ENCODE peak calls at places on chromosomes 11 and 22, in nine cellular contexts. A is spleen, M is breast epithelium, W is GM23338, B is HCT116, H is Panc1, C is GM12878, Z is suprapubic skin, P is GM12891. N is an unnamed sample.
A peak's percentile ranks its signal among the peaks of the same experiment; 100 is the strongest.

GRCh38 chr11:44870142-44870541 is 80.5 kb downstream of the TP53I11 start:
- DNase-seq in A (no peak), H (no peak), M (no peak), C (no peak), B (no peak), P (no peak), W (no peak), Z (no peak), N (no peak)

GRCh38 chr22:24760708-24761306 is 13.7 kb downstream of the PIWIL3 start:
- DNase-seq in W (no peak), C (no peak), Z (no peak), A (no peak), M (no peak), P (no peak), B (no peak), H (no peak), N (no peak)

GRCh38 chr11:25734592-25735211 is 597.2 kb upstream of the ANO3 start:
- DNase-seq in W (peak; percentile 88), C (no peak), H (no peak), A (no peak), P (no peak), Z (no peak), B (no peak), M (no peak), N (no peak)

GRCh38 chr11:118415739-118416068 is 14.3 kb downstream of the ATP5MG start:
- DNase-seq in A (no peak), P (no peak), B (peak; percentile 33), Z (no peak), W (peak; percentile 76), H (no peak), C (no peak), M (no peak), N (peak; percentile 26)

GRCh38 chr11:116193321-116194114 is 579.3 kb downstream of the BUD13 start:
- DNase-seq in W (peak; percentile 88), M (peak; percentile 59), Z (no peak), A (no peak), B (no peak), H (no peak), C (no peak), P (no peak), N (peak; percentile 89)

GRCh38 chr11:199782-200181 is 6.9 kb downstream of the SCGB1C1 start:
- DNase-seq in C (no peak), M (no peak), Z (peak; percentile 54), W (peak; percentile 56), B (no peak), P (no peak), A (peak; percentile 70), H (no peak), N (no peak)

GRCh38 chr11:118917488-118918127 is 8.1 kb downstream of the BCL9L start:
- DNase-seq in H (no peak), W (no peak), C (no peak), B (no peak), A (peak; percentile 85), Z (peak; percentile 92), P (no peak), M (no peak), N (no peak)

GRCh38 chr11:86360775-86361395 is 13.8 kb upstream of the CCDC81 start:
- DNase-seq in H (peak; percentile 18), M (no peak), B (peak; percentile 23), A (no peak), P (no peak), W (peak; percentile 70), C (no peak), Z (no peak), N (no peak)

GRCh38 chr11:60880635-60881282 is 13.4 kb downstream of the ZP1 start:
- DNase-seq in M (no peak), B (no peak), Z (no peak), P (no peak), W (no peak), A (no peak), H (no peak), C (no peak), N (peak; percentile 75)

GRCh38 chr22:44446483-44446882 is 51.5 kb downstream of the RTL6 start:
- DNase-seq in B (no peak), W (no peak), A (no peak), M (no peak), H (no peak), Z (no peak), C (no peak), P (no peak), N (no peak)

GRCh38 chr11:6925636-6926207 is 504 bp upstream of the ZNF215 start:
- DNase-seq in Z (no peak), W (peak; percentile 49), P (no peak), B (peak; percentile 54), M (no peak), H (peak; percentile 27), A (no peak), C (no peak), N (no peak)

GRCh38 chr11:72781063-72781312 is 12.9 kb downstream of the STARD10 start:
- DNase-seq in Z (no peak), H (no peak), W (peak; percentile 53), A (no peak), B (no peak), M (peak; percentile 71), P (no peak), C (no peak), N (peak; percentile 59)

GRCh38 chr11:121928597-121929580 is 187.1 kb downstream of the BLID start:
- DNase-seq in H (no peak), B (no peak), C (no peak), A (no peak), W (peak; percentile 66), M (no peak), P (no peak), Z (no peak), N (no peak)
- TF ChIP-seq POLR2AphosphoS5 in H (no peak), B (no peak), C (no peak), A (no peak), W (no peak), M (no peak), P (no peak), Z (no peak), N (no peak)

GRCh38 chr22:40332319-40332781 is 13.9 kb upstream of the ADSL start:
- DNase-seq in B (no peak), C (no peak), M (no peak), Z (no peak), H (no peak), P (no peak), A (no peak), W (no peak), N (no peak)

GRCh38 chr22:40329466-40329865 is 16.8 kb upstream of the ADSL start:
- DNase-seq in Z (no peak), A (no peak), W (no peak), C (no peak), B (no peak), P (no peak), M (no peak), H (no peak), N (no peak)

GRCh38 chr22:40334060-40334459 is 12.2 kb upstream of the ADSL start:
- DNase-seq in C (no peak), W (no peak), Z (no peak), B (no peak), P (no peak), M (no peak), A (no peak), H (no peak), N (no peak)

GRCh38 chr22:40329021-40329456 is 17.3 kb upstream of the ADSL start:
- DNase-seq in B (no peak), C (no peak), P (no peak), A (no peak), M (no peak), W (no peak), H (no peak), Z (no peak), N (no peak)

DNA sequence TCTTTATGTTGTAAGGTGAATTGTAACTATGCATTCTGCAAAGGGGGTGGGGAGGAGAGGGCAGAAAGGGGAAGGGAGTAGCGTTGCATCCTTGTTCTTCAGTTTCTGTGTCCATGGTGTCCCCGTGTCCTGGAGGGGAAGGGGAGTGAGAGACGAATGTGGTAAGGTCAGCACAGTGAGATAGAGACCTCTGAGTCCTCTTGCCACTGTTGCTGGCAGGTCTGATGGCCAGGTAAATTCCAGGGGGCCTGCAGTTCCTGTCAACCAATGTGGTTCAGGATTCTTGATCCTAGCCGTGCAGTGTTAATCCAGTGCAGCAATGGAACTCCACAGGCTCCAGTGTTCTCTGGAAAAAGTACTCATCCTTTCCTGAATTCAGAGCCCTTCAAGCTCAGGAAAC is 14.6 kb upstream of the ADSL start:
- DNase-seq in P (no peak), M (no peak), H (no peak), W (no peak), A (no peak), C (no peak), Z (no peak), B (no peak), N (no peak)
- TF ChIP-seq POLR2AphosphoS5 in P (no peak), M (no peak), H (no peak), W (no peak), A (no peak), C (no peak), Z (no peak), B (no peak), N (no peak)

DNA sequence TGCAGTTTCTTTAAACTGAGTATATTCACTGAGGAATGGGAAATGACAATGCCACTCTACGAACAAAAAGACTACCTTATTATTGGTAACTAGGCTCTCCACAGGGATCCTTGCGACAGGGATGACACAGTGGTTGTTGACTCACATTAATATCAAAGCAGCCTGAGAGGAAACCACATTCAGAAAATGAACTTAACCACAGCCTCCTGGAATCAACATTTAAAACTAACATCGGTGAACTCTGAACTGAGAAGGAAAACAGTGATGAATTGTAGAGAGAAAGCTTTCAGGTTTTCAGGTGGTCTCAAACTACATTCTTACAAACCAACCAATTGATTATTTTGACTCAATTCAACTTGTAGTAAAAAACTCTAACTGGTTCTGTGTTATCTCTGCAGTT is 90.3 kb upstream of the MTMR2 start:
- DNase-seq in B (peak; percentile 16), W (no peak), A (no peak), M (no peak), C (peak; percentile 36), Z (no peak), P (peak; percentile 7), H (no peak), N (no peak)
- TF ChIP-seq POLR2AphosphoS5 in B (no peak), W (no peak), A (no peak), M (no peak), C (no peak), Z (no peak), P (no peak), H (no peak), N (no peak)

GRCh38 chr11:107249054-107249453 is 208.6 kb downstream of the CWF19L2 start:
- DNase-seq in C (no peak), H (no peak), B (no peak), W (no peak), A (no peak), M (no peak), Z (no peak), P (no peak), N (no peak)

GRCh38 chr11:107251298-107251697 is 206.3 kb downstream of the CWF19L2 start:
- DNase-seq in C (no peak), B (no peak), Z (no peak), P (no peak), W (no peak), A (no peak), H (no peak), M (no peak), N (no peak)

GRCh38 chr11:107250017-107250416 is 207.6 kb downstream of the CWF19L2 start:
- DNase-seq in B (no peak), Z (no peak), W (peak; percentile 45), A (no peak), H (no peak), P (no peak), C (no peak), M (no peak), N (no peak)

GRCh38 chr11:107257660-107258059 is 200.0 kb downstream of the CWF19L2 start:
- DNase-seq in W (no peak), C (no peak), Z (no peak), P (no peak), B (no peak), M (no peak), A (no peak), H (no peak), N (no peak)

GRCh38 chr11:107252429-107253161 is 205.0 kb downstream of the CWF19L2 start:
- DNase-seq in W (no peak), B (no peak), H (no peak), M (no peak), C (peak; percentile 7), A (no peak), P (no peak), Z (no peak), N (no peak)
- TF ChIP-seq POLR2AphosphoS5 in W (no peak), B (no peak), H (no peak), M (no peak), C (no peak), A (no peak), P (no peak), Z (no peak), N (no peak)